ENCODE peak calls at places on chromosome 18, in five cellular contexts. W is dorsolateral prefrontal cortex, Y is KG1, O is HS-5, G is kidney glomerular epithelial cell. E is an unnamed sample.

GRCh38 chr18:671405-671804 is 14.0 kb downstream of the TYMS start:
- DNase-seq in G (no peak), W (no peak), Y (no peak), O (no peak), E (no peak)

GRCh38 chr18:36811430-36811829 is 17.4 kb downstream of the TPGS2 start:
- DNase-seq in G (no peak), O (no peak), Y (no peak), W (no peak), E (no peak)

GRCh38 chr18:74013955-74014354 is 133.7 kb downstream of the FBXO15 start:
- DNase-seq in W (no peak), O (peak), Y (no peak), G (peak), E (peak)

GRCh38 chr18:568731-569130 is 11.4 kb upstream of the CETN1 start:
- DNase-seq in Y (no peak), O (no peak), G (no peak), W (no peak), E (no peak)

GRCh38 chr18:9474103-9474982 is 970 bp upstream of the RALBP1 start:
- DNase-seq in O (no peak), Y (no peak), G (no peak), W (no peak), E (no peak)

GRCh38 chr18:54843302-54843701 is 15.0 kb downstream of the RAB27B start:
- DNase-seq in Y (no peak), O (peak), W (no peak), G (no peak), E (no peak)

GRCh38 chr18:48138660-48139426 is 208.4 kb upstream of the SMAD2 start:
- DNase-seq in Y (no peak), G (no peak), W (no peak), O (no peak), E (no peak)

GRCh38 chr18:41134426-41134825 is 820.6 kb upstream of the PIK3C3 start:
- DNase-seq in G (no peak), Y (no peak), O (no peak), W (no peak), E (no peak)

GRCh38 chr18:62437520-62438329 is 85.1 kb upstream of the ZCCHC2 start:
- DNase-seq in Y (no peak), W (peak), O (no peak), G (no peak), E (no peak)

GRCh38 chr18:56747857-56748256 is 96.7 kb downstream of the WDR7 start:
- DNase-seq in Y (no peak), W (no peak), G (no peak), O (no peak), E (no peak)

E was measured in Daoy.